ENCODE peak calls at places on chromosomes 1 and 21, in five cellular contexts. F is brain microvascular endothelial cell, B is heart left ventricle, G is GM23338, Y is pancreas. E is an unnamed sample.

GRCh38 chr21:24976238-24976637 is 631.0 kb downstream of the MRPL39 start:
- DNase-seq in B (no peak), F (no peak), Y (no peak), G (no peak), E (no peak)

GRCh38 chr1:106926748-106927582 is 129.5 kb upstream of the PRMT6 start:
- DNase-seq in G (no peak), Y (no peak), B (no peak), F (no peak), E (no peak)

GRCh38 chr1:224235819-224236493 is 52.9 kb downstream of the DEGS1 start:
- DNase-seq in G (peak), B (no peak), F (no peak), Y (no peak), E (no peak)

GRCh38 chr1:181135815-181136737 is 47.6 kb downstream of the IER5 start:
- DNase-seq in F (peak), Y (peak), B (no peak), G (no peak), E (peak)

GRCh38 chr1:105137543-105138444 is 1388.1 kb downstream of the AMY1C start:
- DNase-seq in G (peak), Y (peak), F (no peak), B (peak), E (no peak)

GRCh38 chr1:18633428-18634155 is 2.9 kb downstream of the PAX7 start:
- DNase-seq in B (no peak), F (no peak), G (no peak), Y (no peak), E (no peak)

GRCh38 chr1:229171934-229172333 is 99.0 kb upstream of the RAB4A start:
- DNase-seq in B (no peak), Y (no peak), F (no peak), G (peak), E (no peak)

GRCh38 chr1:245879091-245879490 is 628.0 kb downstream of the SMYD3 start:
- DNase-seq in B (no peak), G (no peak), Y (no peak), F (no peak), E (no peak)

GRCh38 chr1:17018849-17019248 is 7.1 kb upstream of the ATP13A2 start:
- DNase-seq in B (no peak), G (no peak), Y (peak), F (no peak), E (no peak)

GRCh38 chr1:93324486-93325464 is 20.9 kb upstream of the DR1 start:
- DNase-seq in G (no peak), F (peak), Y (no peak), B (no peak), E (no peak)

GRCh38 chr1:44154665-44155064 is 13.2 kb upstream of the KLF18 start:
- DNase-seq in Y (no peak), G (peak), F (no peak), B (no peak), E (no peak)

GRCh38 chr1:82223091-82223490 is 422.4 kb downstream of the ADGRL2 start:
- DNase-seq in F (no peak), G (no peak), B (no peak), Y (no peak), E (no peak)
- TF ChIP-seq CTCF in F (no peak), G (no peak), B (no peak), Y (no peak), E (no peak)

GRCh38 chr1:225657462-225657989 is 4.6 kb upstream of the ENAH start:
- DNase-seq in G (no peak), Y (no peak), F (peak), B (no peak), E (no peak)
- TF ChIP-seq CTCF in G (no peak), Y (no peak), F (no peak), B (no peak), E (no peak)

DNA sequence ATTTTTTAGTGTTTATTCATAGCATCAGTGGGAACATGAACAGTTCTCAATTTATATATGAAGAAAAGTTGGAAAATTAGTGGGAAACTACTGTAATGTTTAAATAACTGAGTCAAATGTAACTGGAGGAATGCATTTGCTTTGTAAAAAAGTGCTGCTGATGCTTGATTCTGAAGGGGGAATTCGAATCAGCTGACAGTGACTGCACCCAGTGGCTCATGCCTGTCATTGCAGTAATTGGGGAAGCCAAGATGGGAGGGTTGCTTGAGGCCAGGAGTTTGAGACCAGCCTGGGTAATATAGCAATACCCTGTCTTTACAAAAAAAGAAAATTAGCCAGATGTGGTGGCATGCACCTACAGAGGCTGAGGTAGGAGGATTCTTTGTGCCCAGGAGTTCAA is 398.4 kb downstream of the ZP4 start:
- DNase-seq in B (no peak), Y (no peak), F (no peak), G (peak), E (no peak)
- TF ChIP-seq CTCF in B (no peak), Y (no peak), F (no peak), G (peak), E (no peak)

GRCh38 chr1:41888756-41889155 is 30.0 kb downstream of the HIVEP3 start:
- DNase-seq in G (no peak), Y (no peak), F (no peak), B (no peak), E (no peak)

GRCh38 chr1:41892211-41892840 is 26.4 kb downstream of the HIVEP3 start:
- DNase-seq in F (no peak), Y (no peak), B (no peak), G (no peak), E (no peak)

GRCh38 chr1:41890841-41891311 is 27.8 kb downstream of the HIVEP3 start:
- DNase-seq in F (no peak), G (no peak), B (no peak), Y (no peak), E (no peak)

GRCh38 chr1:41889506-41890414 is 29.0 kb downstream of the HIVEP3 start:
- DNase-seq in F (no peak), Y (no peak), G (no peak), B (no peak), E (no peak)

DNA sequence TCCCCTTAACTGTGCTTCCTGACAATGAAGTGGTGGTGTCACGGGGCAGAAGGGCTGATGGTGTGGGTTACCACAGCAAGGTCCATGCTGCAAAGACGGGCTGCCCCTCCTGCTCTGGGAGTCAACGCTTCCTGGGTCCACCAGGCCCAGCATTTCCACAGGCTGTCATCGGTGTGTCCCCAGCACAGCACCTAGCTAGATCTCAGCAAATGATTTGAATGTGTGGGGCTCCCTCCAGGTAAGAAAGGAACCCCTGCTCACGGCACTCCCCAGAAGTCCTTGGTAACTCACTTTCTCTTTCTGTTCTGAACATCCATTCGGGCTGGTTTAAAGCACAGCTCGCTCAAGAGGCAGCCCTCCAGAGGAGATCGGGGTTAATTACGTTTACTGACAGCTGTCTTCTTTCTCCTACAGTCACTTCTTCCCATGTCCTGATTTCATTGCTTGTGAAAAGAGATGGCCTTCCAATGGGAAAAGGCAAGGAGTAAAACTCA is 27.3 kb downstream of the HIVEP3 start:
- DNase-seq in F (no peak), Y (peak), B (no peak), G (peak), E (no peak)
- TF ChIP-seq CTCF in F (peak), Y (no peak), B (peak), G (peak), E (peak)

GRCh38 chr1:98048234-98048633 is 127.4 kb upstream of the DPYD start:
- DNase-seq in Y (peak), F (peak), G (peak), B (peak), E (peak)
- TF ChIP-seq CTCF in Y (no peak), F (peak), G (no peak), B (no peak), E (no peak)

E was measured in CD14-positive monocyte.